ENCODE peak calls at places on chromosomes 12 and 14, in seven cellular contexts. U, T, O, A, W, P and F are unnamed samples.

GRCh38 chr12:119308743-119309456 is 25.6 kb upstream of the CCDC60 start:
- DNase-seq in U (no peak), T (peak; percentile 29), O (no peak), A (no peak), W (no peak), P (no peak), F (no peak)

GRCh38 chr12:981956-982355 is 9.1 kb upstream of the ERC1 start:
- DNase-seq in U (no peak), T (no peak), O (no peak), A (no peak), W (peak; percentile 22), P (no peak), F (no peak)

GRCh38 chr12:62256408-62257079 is 3.7 kb upstream of the USP15 start:
- DNase-seq in U (no peak), T (no peak), O (no peak), A (no peak), W (no peak), P (no peak), F (no peak)

GRCh38 chr14:68397371-68397779 is 395.5 kb downstream of the ZFP36L1 start:
- DNase-seq in U (no peak), T (peak; percentile 51), O (no peak), A (no peak), W (no peak), P (no peak), F (no peak)

GRCh38 chr14:75979641-75980422 is 2.0 kb downstream of the TGFB3 start:
- DNase-seq in U (no peak), T (no peak), O (peak; percentile 81), A (no peak), W (no peak), P (no peak), F (no peak)

GRCh38 chr14:68195126-68195525 is 375.5 kb downstream of the RAD51B start:
- DNase-seq in U (no peak), T (no peak), O (no peak), A (no peak), W (no peak), P (no peak), F (no peak)

GRCh38 chr12:1644523-1645438 is 15.8 kb downstream of the WNT5B start:
- DNase-seq in U (peak; percentile 69), T (peak; percentile 88), O (no peak), A (no peak), W (peak; percentile 57), P (no peak), F (peak; percentile 55)

GRCh38 chr14:38357557-38357956 is 101.7 kb upstream of the CLEC14A start:
- DNase-seq in U (no peak), T (no peak), O (no peak), A (no peak), W (peak; percentile 80), P (no peak), F (peak; percentile 65)

GRCh38 chr14:94685166-94685581 is 73.0 kb downstream of the SERPINA3 start:
- DNase-seq in U (no peak), T (no peak), O (peak; percentile 49), A (no peak), W (no peak), P (no peak), F (no peak)

GRCh38 chr12:122948605-122949004 is 17.7 kb downstream of the ABCB9 start:
- DNase-seq in U (no peak), T (no peak), O (no peak), A (no peak), W (no peak), P (no peak), F (no peak)

GRCh38 chr12:112353389-112353788 is 28.8 kb downstream of the HECTD4 start:
- DNase-seq in U (no peak), T (no peak), O (no peak), A (no peak), W (peak; percentile 33), P (no peak), F (no peak)

GRCh38 chr14:53957739-53958138 is 1.1 kb upstream of the BMP4 start:
- DNase-seq in U (no peak), T (no peak), O (no peak), A (no peak), W (no peak), P (no peak), F (no peak)

GRCh38 chr14:53964249-53964648 is 7.6 kb upstream of the BMP4 start:
- DNase-seq in U (no peak), T (no peak), O (no peak), A (no peak), W (no peak), P (no peak), F (no peak)

GRCh38 chr14:53967606-53968005 is 11.0 kb upstream of the BMP4 start:
- DNase-seq in U (no peak), T (no peak), O (no peak), A (no peak), W (no peak), P (no peak), F (no peak)

GRCh38 chr14:53963491-53964227 is 7.0 kb upstream of the BMP4 start:
- DNase-seq in U (peak; percentile 69), T (peak; percentile 39), O (no peak), A (no peak), W (peak; percentile 36), P (no peak), F (no peak)

DNA sequence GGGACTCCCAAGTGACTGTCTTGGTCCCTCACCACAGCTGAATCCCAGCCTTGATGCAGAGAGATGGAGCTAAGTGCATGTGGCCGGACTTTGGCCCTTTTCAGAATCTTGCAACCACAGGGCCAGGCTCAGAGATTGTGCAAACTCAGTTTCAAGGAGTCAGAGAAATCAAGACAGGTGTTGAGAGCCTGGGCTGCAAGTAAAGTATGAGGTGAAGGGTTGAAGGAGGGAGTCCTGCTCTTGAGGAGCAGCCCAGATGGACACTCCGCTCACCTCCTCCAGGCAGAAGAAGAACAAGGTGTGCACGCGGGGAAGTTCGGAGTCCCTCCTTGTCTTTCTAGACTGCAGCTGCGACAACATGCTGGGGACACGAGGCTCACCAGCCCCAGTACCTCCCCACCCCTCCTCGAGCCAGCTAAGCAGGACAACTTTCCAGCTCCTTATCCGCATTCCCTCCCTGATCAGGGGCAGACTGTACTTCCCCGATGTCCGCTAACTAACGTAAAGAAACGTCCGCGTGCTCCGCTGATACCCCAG is 6.4 kb upstream of the BMP4 start:
- DNase-seq in U (no peak), T (no peak), O (no peak), A (no peak), W (no peak), P (no peak), F (no peak)
- H3K4me3 ChIP-seq in U (peak overlapping the region; percentile 32), T (peak overlapping the region; percentile 63), O (peak overlapping the region; percentile 72), A (peak overlapping the region; percentile 17), W (peak overlapping the region; percentile 37), P (no peak overlapping the region), F (peak overlapping the region; percentile 17)

GRCh38 chr12:110370732-110371141 is 32.8 kb downstream of the ANAPC7 start:
- DNase-seq in U (no peak), T (no peak), O (no peak), A (no peak), W (no peak), P (no peak), F (no peak)

GRCh38 chr12:110365743-110366473 is 37.6 kb downstream of the ANAPC7 start:
- DNase-seq in U (no peak), T (no peak), O (no peak), A (no peak), W (no peak), P (no peak), F (no peak)

GRCh38 chr12:110369992-110370391 is 33.5 kb downstream of the ANAPC7 start:
- DNase-seq in U (no peak), T (no peak), O (no peak), A (no peak), W (no peak), P (no peak), F (no peak)

GRCh38 chr12:110367209-110367864 is 36.2 kb downstream of the ANAPC7 start:
- DNase-seq in U (no peak), T (no peak), O (no peak), A (no peak), W (no peak), P (no peak), F (no peak)

DNA sequence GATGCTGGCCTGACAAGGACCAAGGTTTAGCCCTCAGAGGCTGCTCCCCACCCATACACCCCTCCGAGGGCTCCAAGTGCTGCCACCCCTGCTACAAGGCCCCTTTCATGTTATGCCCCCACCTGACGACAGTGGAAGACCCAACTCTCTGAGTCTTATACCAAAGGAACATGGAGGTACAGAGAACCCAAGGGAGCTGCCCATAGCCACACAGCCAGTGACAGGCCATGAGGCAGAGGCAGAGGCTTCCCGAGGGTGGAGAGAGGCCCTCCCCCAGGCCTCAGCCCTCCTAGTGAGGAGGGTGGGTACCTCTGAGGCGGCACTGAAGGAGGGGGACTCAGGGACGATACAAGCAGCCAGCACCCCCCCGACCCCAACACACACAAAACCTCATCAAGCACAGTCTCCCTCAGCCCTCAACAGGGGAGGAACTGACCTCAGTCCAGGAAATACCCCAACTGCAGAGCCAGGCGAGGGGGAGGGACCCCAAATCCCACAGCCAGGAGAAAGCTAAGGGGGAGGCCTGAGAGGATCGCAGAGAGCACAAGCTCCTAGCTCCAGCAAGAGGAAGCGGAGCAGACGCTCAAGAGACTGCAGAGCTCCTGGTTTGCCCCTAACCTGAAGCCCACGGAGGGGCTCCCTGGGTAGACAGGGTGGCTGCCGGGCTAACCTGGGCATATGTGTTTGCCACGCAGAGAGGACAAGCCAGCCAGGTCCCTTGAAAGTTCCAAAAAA is 36.9 kb downstream of the ANAPC7 start:
- DNase-seq in U (no peak), T (no peak), O (no peak), A (no peak), W (no peak), P (no peak), F (no peak)
- H3K4me3 ChIP-seq in U (no peak overlapping the region), T (no peak overlapping the region), O (no peak overlapping the region), A (no peak overlapping the region), W (no peak overlapping the region), P (no peak overlapping the region), F (no peak overlapping the region)

DNA sequence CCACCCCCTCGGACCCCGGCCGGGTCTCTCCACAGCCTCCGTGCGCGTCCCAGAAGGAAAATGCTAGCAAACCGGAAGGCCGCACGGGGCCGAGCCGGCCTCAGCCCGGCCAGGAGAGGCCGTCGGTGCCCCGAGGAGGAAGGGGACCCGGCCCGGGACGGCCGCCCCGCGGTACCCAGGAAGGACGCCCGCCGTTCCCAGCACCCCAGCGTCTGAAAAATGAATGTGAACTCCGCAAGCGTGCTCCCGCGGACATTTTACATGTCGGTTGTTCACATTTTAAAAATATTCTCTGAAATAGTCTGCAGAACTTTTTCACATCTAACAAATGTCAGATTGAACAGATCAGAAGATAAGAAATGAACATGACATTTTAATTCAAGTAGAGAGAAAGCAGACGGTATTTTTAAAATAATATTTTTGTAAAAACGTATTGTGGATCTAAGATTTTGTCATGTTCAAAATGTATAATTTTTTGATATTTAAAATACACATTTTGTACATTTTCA is 101.8 kb upstream of the DIO3 start:
- DNase-seq in U (no peak), T (no peak), O (no peak), A (no peak), W (no peak), P (no peak), F (no peak)
- H3K4me3 ChIP-seq in U (peak overlapping the region; percentile 43), T (peak overlapping the region; percentile 19), O (peak overlapping the region; percentile 38), A (no peak overlapping the region), W (no peak overlapping the region), P (no peak overlapping the region), F (no peak overlapping the region)

GRCh38 chr14:105414456-105415371 is 4.9 kb upstream of the MTA1 start:
- DNase-seq in U (peak; percentile 84), T (peak; percentile 86), O (peak; percentile 83), A (peak; percentile 82), W (peak; percentile 88), P (peak; percentile 54), F (peak; percentile 11)
- H3K4me3 ChIP-seq in U (peak overlapping the region; percentile 65), T (peak overlapping the region; percentile 70), O (peak overlapping the region; percentile 78), A (peak overlapping the region; percentile 41), W (peak overlapping the region; percentile 68), P (peak overlapping the region; percentile 69), F (peak overlapping the region; percentile 49)